ENCODE peak calls at places on chromosomes 5 and 9, in ten cellular contexts. E, P, V, F, C, H, S, G, X and N are unnamed samples.
A peak's percentile ranks its signal among the peaks of the same experiment; 100 is the strongest.

GRCh38 chr5:2013301-2014057 is 130.8 kb upstream of the IRX4 start:
- DNase-seq in E (no peak), P (no peak), V (no peak), F (no peak), C (no peak), H (no peak), S (no peak), G (no peak), X (no peak), N (no peak)

GRCh38 chr9:92422611-92423010 is 1.7 kb downstream of the OMD start:
- DNase-seq in E (no peak), P (no peak), V (no peak), F (no peak), C (no peak), H (no peak), S (no peak), G (no peak), X (no peak), N (no peak)

GRCh38 chr9:12604154-12604825 is 88.9 kb upstream of the TYRP1 start:
- DNase-seq in E (no peak), P (peak; percentile 33), V (no peak), F (no peak), C (no peak), H (peak; percentile 36), S (peak; percentile 56), G (no peak), X (peak; percentile 53), N (peak; percentile 64)

GRCh38 chr5:128227984-128228383 is 144.4 kb downstream of the SLC12A2 start:
- DNase-seq in E (no peak), P (peak; percentile 92), V (peak; percentile 39), F (no peak), C (peak; percentile 91), H (peak; percentile 98), S (peak; percentile 97), G (no peak), X (peak; percentile 98), N (peak; percentile 81)

GRCh38 chr5:9716838-9717281 is 86.7 kb upstream of the TAS2R1 start:
- DNase-seq in E (no peak), P (peak; percentile 85), V (no peak), F (no peak), C (peak; percentile 96), H (no peak), S (peak; percentile 72), G (no peak), X (peak; percentile 87), N (peak; percentile 71)

GRCh38 chr5:62093981-62094380 is 212.0 kb upstream of the KIF2A start:
- DNase-seq in E (no peak), P (peak; percentile 39), V (no peak), F (no peak), C (peak; percentile 7), H (peak; percentile 16), S (peak; percentile 6), G (no peak), X (peak; percentile 67), N (no peak)

GRCh38 chr9:92634712-92635605 is 35.0 kb downstream of the IPPK start:
- DNase-seq in E (peak; percentile 84), P (peak; percentile 87), V (peak; percentile 61), F (peak; percentile 87), C (peak; percentile 70), H (peak; percentile 78), S (peak; percentile 79), G (peak; percentile 55), X (peak; percentile 53), N (peak; percentile 73)

GRCh38 chr5:132457371-132458225 is 33.0 kb downstream of the IRF1 start:
- DNase-seq in E (peak; percentile 40), P (peak; percentile 90), V (no peak), F (peak; percentile 77), C (peak; percentile 89), H (peak; percentile 82), S (peak; percentile 81), G (peak; percentile 23), X (peak; percentile 67), N (peak; percentile 43)

GRCh38 chr9:98287383-98287782 is 31.9 kb upstream of the TBC1D2 start:
- DNase-seq in E (no peak), P (no peak), V (no peak), F (no peak), C (no peak), H (peak; percentile 19), S (no peak), G (no peak), X (no peak), N (no peak)

GRCh38 chr5:130715541-130715940 is 449.5 kb downstream of the HINT1 start:
- DNase-seq in E (no peak), P (peak; percentile 68), V (no peak), F (no peak), C (no peak), H (peak; percentile 63), S (peak; percentile 64), G (no peak), X (peak; percentile 56), N (no peak)

GRCh38 chr9:127117801-127118200 is 4.6 kb downstream of the ANGPTL2 start:
- DNase-seq in E (no peak), P (no peak), V (no peak), F (no peak), C (no peak), H (no peak), S (no peak), G (no peak), X (no peak), N (no peak)

GRCh38 chr5:139683295-139684271 is 35.4 kb downstream of the CXXC5 start:
- DNase-seq in E (no peak), P (no peak), V (no peak), F (no peak), C (no peak), H (no peak), S (no peak), G (no peak), X (no peak), N (no peak)

GRCh38 chr5:139681112-139681458 is 32.9 kb downstream of the CXXC5 start:
- DNase-seq in E (no peak), P (no peak), V (no peak), F (no peak), C (no peak), H (no peak), S (no peak), G (no peak), X (no peak), N (no peak)

GRCh38 chr5:139680368-139681111 is 32.4 kb downstream of the CXXC5 start:
- DNase-seq in E (no peak), P (no peak), V (no peak), F (no peak), C (no peak), H (no peak), S (no peak), G (no peak), X (no peak), N (no peak)

GRCh38 chr5:139681466-139681865 is 33.3 kb downstream of the CXXC5 start:
- DNase-seq in E (no peak), P (no peak), V (no peak), F (no peak), C (no peak), H (no peak), S (no peak), G (no peak), X (no peak), N (no peak)

DNA sequence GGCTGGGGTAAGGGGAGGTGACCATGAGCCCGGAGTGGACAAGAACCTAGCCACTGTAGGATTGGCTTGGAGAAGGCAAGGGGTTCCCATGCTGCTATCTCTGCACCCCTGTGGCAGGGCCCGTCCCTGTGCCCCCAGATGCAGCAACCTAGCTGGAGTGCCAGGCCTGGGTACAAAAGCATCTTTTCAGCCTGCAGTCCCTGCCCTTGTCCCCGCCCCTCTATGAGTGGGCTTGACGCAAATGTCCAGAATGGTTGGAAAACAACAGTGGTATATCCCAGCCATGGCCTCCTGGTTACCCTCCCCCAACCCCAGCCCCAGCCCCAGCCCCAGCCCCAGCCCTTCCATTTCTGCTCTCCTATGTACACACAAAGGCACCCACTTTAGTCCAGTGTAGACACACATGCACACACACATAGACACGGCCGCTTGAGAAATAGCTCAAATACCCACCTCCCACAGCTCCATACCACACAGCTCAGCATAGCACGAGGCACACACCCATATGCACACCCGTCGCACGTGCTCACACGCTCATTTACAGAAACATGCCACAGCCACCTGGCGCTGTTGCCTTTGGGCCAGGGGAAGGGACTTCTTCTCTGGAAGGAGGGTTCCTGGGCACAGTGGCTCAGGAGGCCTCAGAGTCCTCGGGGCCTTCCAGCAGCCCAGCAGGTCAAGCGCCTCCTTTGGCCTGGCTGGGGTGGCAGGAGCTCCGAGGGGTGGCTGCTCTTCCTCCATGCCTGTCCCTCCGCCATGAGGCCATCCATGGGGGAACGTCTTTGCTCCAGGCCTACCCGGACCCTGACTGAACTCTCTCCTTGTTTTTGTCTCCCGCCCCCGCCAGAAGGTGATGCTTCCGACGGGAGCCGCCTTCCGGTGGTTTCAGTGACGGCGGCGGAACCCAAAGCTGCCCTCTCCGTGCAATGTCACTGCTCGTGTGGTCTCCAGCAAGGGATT is 34.1 kb downstream of the CXXC5 start:
- DNase-seq in E (no peak), P (no peak), V (no peak), F (no peak), C (no peak), H (no peak), S (no peak), G (no peak), X (no peak), N (no peak)
- TF ChIP-seq CTCF in E (no peak), P (no peak), V (no peak), F (no peak), C (no peak), H (no peak), S (no peak), G (no peak), X (no peak), N (no peak)

GRCh38 chr9:4657426-4658159 is 4.5 kb upstream of the PLPP6 start:
- DNase-seq in E (no peak), P (no peak), V (no peak), F (no peak), C (no peak), H (no peak), S (no peak), G (peak; percentile 77), X (no peak), N (no peak)
- H3K4me3 ChIP-seq in E (no peak overlapping the region), P (no peak overlapping the region), V (no peak overlapping the region), F (no peak overlapping the region), C (no peak overlapping the region), H (no peak overlapping the region), S (no peak overlapping the region), G (no peak overlapping the region), X (no peak overlapping the region), N (no peak overlapping the region)

DNA sequence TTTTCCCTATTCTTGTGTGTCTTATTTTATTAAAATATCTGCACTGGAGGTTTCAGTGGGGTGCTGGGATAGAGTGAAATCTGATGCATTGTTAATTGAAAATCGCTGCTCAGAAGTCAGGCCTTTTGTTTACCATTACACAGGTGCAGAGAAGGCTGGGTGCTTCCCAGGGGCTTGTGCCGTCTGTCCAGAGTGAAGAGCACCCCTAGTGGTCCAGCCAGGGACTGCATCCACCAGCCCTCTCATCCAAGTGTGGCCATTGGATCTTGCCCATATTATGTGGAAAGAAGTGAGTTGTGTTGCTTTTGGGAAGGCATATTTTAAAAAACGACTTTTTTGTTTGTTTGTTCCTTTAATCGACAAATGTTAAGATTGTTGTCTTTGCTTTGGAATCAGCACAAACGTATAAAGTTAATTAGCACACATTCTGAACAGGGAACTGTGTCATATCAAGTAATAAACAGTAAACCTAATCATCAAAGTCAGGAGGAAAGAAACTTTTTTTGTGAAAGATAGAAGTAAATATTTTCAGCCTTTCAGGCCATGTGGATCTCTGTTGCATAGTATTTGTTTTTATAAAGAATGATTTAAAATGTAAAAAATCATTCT is 315.6 kb downstream of the MTRR start:
- DNase-seq in E (no peak), P (peak; percentile 16), V (no peak), F (no peak), C (peak; percentile 28), H (peak; percentile 10), S (no peak), G (peak; percentile 20), X (no peak), N (peak; percentile 27)
- TF ChIP-seq CTCF in E (peak; percentile 47), P (peak; percentile 66), V (no peak), F (peak; percentile 39), C (peak; percentile 54), H (peak; percentile 66), S (peak; percentile 68), G (peak; percentile 74), X (peak; percentile 86), N (peak; percentile 50)

GRCh38 chr9:133274236-133275104 is 531 bp downstream of the ABO start:
- DNase-seq in E (peak; percentile 65), P (no peak), V (no peak), F (no peak), C (no peak), H (no peak), S (no peak), G (no peak), X (no peak), N (no peak)
- H3K4me3 ChIP-seq in E (peak overlapping the region; percentile 67), P (no peak overlapping the region), V (peak overlapping the region; percentile 26), F (peak overlapping the region; percentile 51), C (no peak overlapping the region), H (no peak overlapping the region), S (no peak overlapping the region), G (no peak overlapping the region), X (no peak overlapping the region), N (no peak overlapping the region)